ENCODE peak calls at places on chromosomes 5 and 9, in four cellular contexts. M, C, T and O are unnamed samples.

GRCh38 chr9:101458955-101459631 is 23.5 kb upstream of the ALDOB start:
- DNase-seq in M (peak), C (peak), T (peak), O (peak)

GRCh38 chr5:161410640-161411039 is 135.9 kb downstream of the GABRB2 start:
- DNase-seq in M (no peak), C (no peak), T (no peak), O (no peak)

GRCh38 chr9:119998614-119999013 is 581.4 kb downstream of the CDK5RAP2 start:
- DNase-seq in M (no peak), C (no peak), T (no peak), O (no peak)

GRCh38 chr5:83038924-83039323 is 38.3 kb downstream of the TMEM167A start:
- DNase-seq in M (no peak), C (no peak), T (no peak), O (no peak)

GRCh38 chr5:39194466-39195136 is 24.8 kb downstream of the FYB1 start:
- DNase-seq in M (no peak), C (peak), T (peak), O (no peak)

GRCh38 chr9:137147091-137147792 is 8.3 kb downstream of the GRIN1 start:
- DNase-seq in M (no peak), C (no peak), T (no peak), O (no peak)

GRCh38 chr9:125929846-125930245 is 182.7 kb downstream of the PBX3 start:
- DNase-seq in M (no peak), C (no peak), T (peak), O (peak)

GRCh38 chr5:122707796-122708195 is 67.1 kb upstream of the SNX2 start:
- DNase-seq in M (no peak), C (no peak), T (no peak), O (no peak)

GRCh38 chr5:143172736-143173135 is 230.8 kb downstream of the NR3C1 start:
- DNase-seq in M (no peak), C (no peak), T (no peak), O (no peak)

GRCh38 chr5:109455598-109456096 is 45.9 kb upstream of the PJA2 start:
- DNase-seq in M (no peak), C (peak), T (peak), O (peak)

GRCh38 chr5:11928909-11929308 is 24.7 kb upstream of the CTNND2 start:
- DNase-seq in M (no peak), C (no peak), T (no peak), O (no peak)

GRCh38 chr5:58314356-58315045 is 145.4 kb downstream of the PLK2 start:
- DNase-seq in M (no peak), C (no peak), T (peak), O (peak)

GRCh38 chr5:54717870-54718269 is 200.3 kb downstream of the SNX18 start:
- DNase-seq in M (no peak), C (no peak), T (no peak), O (no peak)

GRCh38 chr5:52947851-52948250 is 41.3 kb upstream of the ITGA2 start:
- DNase-seq in M (no peak), C (no peak), T (peak), O (no peak)

GRCh38 chr9:99253772-99254431 is 31.8 kb downstream of the SEC61B start:
- DNase-seq in M (no peak), C (no peak), T (peak), O (peak)

GRCh38 chr5:169126376-169127043 is 174.4 kb downstream of the SLIT3 start:
- DNase-seq in M (no peak), C (no peak), T (peak), O (peak)

GRCh38 chr9:114552716-114553115 is 34.9 kb upstream of the ATP6V1G1 start:
- DNase-seq in M (no peak), C (no peak), T (peak), O (peak)

GRCh38 chr9:129697111-129697955 is 31.9 kb downstream of the PRRX2 start:
- DNase-seq in M (peak), C (no peak), T (peak), O (no peak)

GRCh38 chr9:97807681-97808080 is 45.3 kb upstream of the FOXE1 start:
- DNase-seq in M (no peak), C (no peak), T (no peak), O (peak)

GRCh38 chr5:95822038-95822407 is 503 bp downstream of the GLRX start:
- DNase-seq in M (peak), C (no peak), T (peak), O (peak)

GRCh38 chr9:115198018-115198417 is 80.1 kb upstream of the TNC start:
- DNase-seq in M (no peak), C (no peak), T (peak), O (peak)

GRCh38 chr9:80797427-80797825 is 891.9 kb downstream of the TLE1 start:
- DNase-seq in M (no peak), C (no peak), T (no peak), O (no peak)

GRCh38 chr9:134403682-134404301 is 77.5 kb downstream of the RXRA start:
- DNase-seq in M (no peak), C (peak), T (peak), O (peak)

GRCh38 chr5:62547929-62548678 is 30.5 kb upstream of the LRRC70 start:
- DNase-seq in M (no peak), C (no peak), T (no peak), O (no peak)

GRCh38 chr5:54580997-54581741 is 63.6 kb downstream of the SNX18 start:
- DNase-seq in M (no peak), C (no peak), T (peak), O (peak)

GRCh38 chr9:74573792-74574191 is 76.7 kb downstream of the RORB start:
- DNase-seq in M (no peak), C (no peak), T (peak), O (no peak)

GRCh38 chr5:73119492-73120157 is 750 bp upstream of the TMEM171 start:
- DNase-seq in M (no peak), C (no peak), T (no peak), O (no peak)

GRCh38 chr5:148849461-148849860 is 23.1 kb downstream of the ADRB2 start:
- DNase-seq in M (no peak), C (no peak), T (no peak), O (no peak)

GRCh38 chr9:92122792-92123191 is 7.6 kb upstream of the SPTLC1 start:
- DNase-seq in M (no peak), C (no peak), T (no peak), O (no peak)

GRCh38 chr5:171954721-171955120 is 51.7 kb downstream of the FBXW11 start:
- DNase-seq in M (no peak), C (no peak), T (peak), O (no peak)

GRCh38 chr5:14258840-14259239 is 115.7 kb downstream of the TRIO start:
- DNase-seq in M (no peak), C (no peak), T (no peak), O (no peak)

GRCh38 chr5:78075301-78075700 is 219.2 kb downstream of the AP3B1 start:
- DNase-seq in M (no peak), C (no peak), T (no peak), O (no peak)

GRCh38 chr9:7454490-7455110 is 345.0 kb downstream of the DMAC1 start:
- DNase-seq in M (no peak), C (no peak), T (no peak), O (no peak)

GRCh38 chr5:76771705-76772405 is 47.0 kb upstream of the F2RL1 start:
- DNase-seq in M (no peak), C (no peak), T (peak), O (no peak)

GRCh38 chr5:88236866-88237642 is 31.6 kb downstream of the TMEM161B start:
- DNase-seq in M (no peak), C (peak), T (peak), O (peak)

GRCh38 chr9:104091028-104091590 is 3.0 kb upstream of the SMC2 start:
- DNase-seq in M (no peak), C (no peak), T (no peak), O (no peak)

GRCh38 chr5:150777685-150778084 is 872 bp upstream of the SMIM3 start:
- DNase-seq in M (no peak), C (no peak), T (no peak), O (no peak)

GRCh38 chr5:126811515-126812198 is 34.7 kb downstream of the LMNB1 start:
- DNase-seq in M (no peak), C (peak), T (peak), O (peak)

GRCh38 chr5:124398471-124398870 is 348.0 kb downstream of the ZNF608 start:
- DNase-seq in M (no peak), C (no peak), T (peak), O (no peak)